ENCODE peak calls at places on chromosomes 4 and X, in five cellular contexts. F is GM23338, M is A549, W is OCI-LY7, D is suprapubic skin. A is an unnamed sample.

GRCh38 chr4:24799544-24800272 is 4.3 kb downstream of the SOD3 start:
- DNase-seq in F (peak), M (no peak), W (no peak), D (peak), A (no peak)

GRCh38 chr4:8780086-8780485 is 91.6 kb downstream of the HMX1 start:
- DNase-seq in F (no peak), M (no peak), W (no peak), D (no peak), A (no peak)

GRCh38 chr4:48904541-48905142 is 1.9 kb downstream of the OCIAD2 start:
- DNase-seq in F (no peak), M (no peak), W (no peak), D (no peak), A (no peak)

GRCh38 chr4:18185491-18185890 is 163.9 kb upstream of the LCORL start:
- DNase-seq in F (no peak), M (no peak), W (no peak), D (no peak), A (no peak)

GRCh38 chr4:78781925-78782324 is 5.8 kb downstream of the BMP2K start:
- DNase-seq in F (no peak), M (no peak), W (peak), D (no peak), A (no peak)

GRCh38 chr4:87662871-87663270 is 12.8 kb downstream of the DMP1 start:
- DNase-seq in F (no peak), M (no peak), W (no peak), D (no peak), A (no peak)

GRCh38 chr4:62913065-62913464 is 1496.2 kb downstream of the TECRL start:
- DNase-seq in F (no peak), M (no peak), W (no peak), D (no peak), A (no peak)

GRCh38 chr4:74447636-74448233 is 2.8 kb downstream of the AREG start:
- DNase-seq in F (no peak), M (no peak), W (no peak), D (no peak), A (no peak)

GRCh38 chr4:62930884-62931283 is 1478.4 kb downstream of the TECRL start:
- DNase-seq in F (no peak), M (no peak), W (no peak), D (no peak), A (no peak)

GRCh38 chr4:173503330-173504180 is 26.5 kb downstream of the HAND2 start:
- DNase-seq in F (peak), M (no peak), W (no peak), D (no peak), A (no peak)

GRCh38 chr4:185235480-185236154 is 26.2 kb downstream of the SNX25 start:
- DNase-seq in F (peak), M (peak), W (no peak), D (no peak), A (no peak)

GRCh38 chr4:163295138-163295537 is 37.3 kb downstream of the NPY1R start:
- DNase-seq in F (no peak), M (no peak), W (no peak), D (no peak), A (no peak)

GRCh38 chr4:30600246-30600645 is 119.9 kb upstream of the PCDH7 start:
- DNase-seq in F (peak), M (no peak), W (no peak), D (no peak), A (no peak)

GRCh38 chr4:154082760-154083530 is 294.1 kb upstream of the SFRP2 start:
- DNase-seq in F (peak), M (peak), W (peak), D (no peak), A (no peak)

GRCh38 chr4:92304073-92304472 is 307 bp downstream of the GRID2 start:
- DNase-seq in F (peak), M (no peak), W (no peak), D (no peak), A (no peak)

GRCh38 chr4:37383579-37384229 is 139.2 kb downstream of the NWD2 start:
- DNase-seq in F (peak), M (peak), W (peak), D (no peak), A (no peak)

GRCh38 chr4:23882976-23883531 is 6.8 kb downstream of the PPARGC1A start:
- DNase-seq in F (no peak), M (no peak), W (no peak), D (no peak), A (no peak)

GRCh38 chr4:189117426-189117825 is 823.2 kb upstream of the FRG1 start:
- DNase-seq in F (peak), M (no peak), W (no peak), D (no peak), A (no peak)

GRCh38 chr4:58163172-58163571 is 1053.0 kb upstream of the IGFBP7 start:
- DNase-seq in F (no peak), M (no peak), W (no peak), D (no peak), A (no peak)

GRCh38 chrX:39772057-39772832 is 325.5 kb downstream of the BCOR start:
- DNase-seq in F (peak), M (no peak), W (no peak), D (no peak), A (no peak)

GRCh38 chr4:8849266-8850073 is 22.2 kb downstream of the HMX1 start:
- DNase-seq in F (no peak), M (no peak), W (no peak), D (peak), A (no peak)

GRCh38 chr4:123510666-123511065 is 114.1 kb downstream of the SPRY1 start:
- DNase-seq in F (no peak), M (no peak), W (no peak), D (no peak), A (no peak)

GRCh38 chr4:177444911-177445736 is 2.9 kb upstream of the AGA start:
- DNase-seq in F (peak), M (no peak), W (no peak), D (no peak), A (no peak)

GRCh38 chr4:46390353-46391058 is 578 bp upstream of the GABRA2 start:
- DNase-seq in F (peak), M (no peak), W (no peak), D (no peak), A (no peak)
- H3K4me3 ChIP-seq in F (peak), M (peak), W (no peak), D (peak), A (no peak)

GRCh38 chr4:165439344-165439743 is 60.5 kb downstream of the CPE start:
- DNase-seq in F (no peak), M (no peak), W (no peak), D (no peak), A (no peak)
- TF ChIP-seq CTCF in F (no peak), M (no peak), W (no peak), D (no peak), A (no peak)

GRCh38 chr4:156146581-156146980 is 192.9 kb upstream of the CTSO start:
- DNase-seq in F (no peak), M (no peak), W (no peak), D (no peak), A (no peak)
- H3K27ac ChIP-seq in F (no peak), M (no peak), W (no peak), D (no peak), A (no peak)

DNA sequence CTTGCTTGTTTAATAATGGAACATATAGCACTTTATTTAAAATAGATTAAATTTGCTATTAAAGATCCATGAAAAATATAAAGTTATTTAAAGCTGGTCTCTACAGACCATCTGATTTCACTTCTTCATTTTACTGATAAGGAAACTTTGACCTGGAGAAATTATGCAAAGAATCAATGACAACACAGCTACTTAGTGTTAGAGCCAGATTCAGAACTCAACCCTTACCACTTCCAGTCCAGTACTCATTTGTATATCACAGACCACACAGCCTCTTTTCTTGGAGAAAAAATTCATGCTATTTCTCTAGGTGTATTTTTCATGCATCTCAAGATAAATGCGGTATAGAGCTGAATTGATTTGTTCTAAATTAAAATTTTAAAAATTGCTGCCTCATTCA is 34.0 kb downstream of the WDFY3 start:
- DNase-seq in F (no peak), M (no peak), W (no peak), D (no peak), A (no peak)
- H3K4me3 ChIP-seq in F (no peak), M (no peak), W (no peak), D (no peak), A (no peak)

DNA sequence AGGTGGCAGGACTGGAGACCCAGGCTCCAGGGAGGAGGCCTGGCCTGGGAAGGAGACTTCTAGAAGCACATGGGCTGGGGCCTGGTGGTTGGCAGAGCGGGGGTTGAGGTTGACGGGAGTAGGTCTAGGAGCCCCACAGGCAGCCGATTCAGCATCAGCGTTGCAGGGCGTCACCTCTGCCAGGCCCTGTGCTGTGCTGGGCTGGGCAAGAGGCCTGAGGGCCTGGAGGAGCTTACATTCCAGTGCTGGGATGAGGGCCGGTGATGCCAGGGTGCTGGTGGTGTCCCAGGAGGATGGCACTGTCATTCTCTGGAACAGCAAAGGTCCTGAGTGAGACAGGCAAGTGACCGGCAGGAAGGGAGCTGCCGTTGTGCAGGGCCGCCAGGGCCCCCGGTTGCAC is 76.6 kb downstream of the SORCS2 start:
- DNase-seq in F (no peak), M (no peak), W (no peak), D (no peak), A (no peak)
- TF ChIP-seq CTCF in F (no peak), M (no peak), W (no peak), D (no peak), A (no peak)

DNA sequence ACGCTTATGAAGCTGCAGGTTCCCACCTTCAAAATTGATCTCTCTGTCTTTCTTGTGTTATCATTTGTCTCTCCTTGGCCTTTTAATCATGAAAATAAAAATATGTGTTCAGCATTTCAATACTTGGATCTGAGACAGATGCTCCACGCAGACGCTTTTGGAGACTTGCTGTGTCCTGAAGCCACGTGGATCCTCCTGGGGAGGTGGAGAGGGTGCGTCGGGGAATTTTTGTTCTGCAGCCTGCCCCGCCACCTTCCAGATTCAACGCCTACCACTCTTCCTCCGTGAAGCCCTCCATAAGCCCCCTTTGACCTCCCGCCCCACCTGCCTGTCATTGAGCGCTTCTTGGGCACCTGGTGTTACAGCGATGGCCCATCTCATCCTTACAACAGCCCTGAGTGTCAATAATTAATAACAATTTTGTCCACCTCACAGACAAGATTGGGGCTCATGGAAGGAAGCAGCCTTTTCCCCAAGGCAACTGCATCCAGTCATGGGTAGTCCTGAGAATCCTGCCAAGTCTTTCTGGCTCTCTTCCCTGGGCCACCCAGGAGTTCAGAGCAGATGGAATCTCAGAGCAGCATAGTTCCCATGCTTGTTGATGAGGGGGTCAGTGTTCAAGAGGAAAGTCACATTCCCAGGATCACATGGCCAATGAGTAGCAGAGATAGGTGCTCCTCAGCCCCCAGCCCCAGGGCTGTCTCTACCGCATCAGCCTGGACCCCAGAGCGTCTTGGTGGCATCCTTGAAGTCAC is 172.6 kb upstream of the PSAPL1 start:
- DNase-seq in F (no peak), M (no peak), W (no peak), D (no peak), A (no peak)
- H3K27ac ChIP-seq in F (no peak), M (no peak), W (no peak), D (no peak), A (no peak)

DNA sequence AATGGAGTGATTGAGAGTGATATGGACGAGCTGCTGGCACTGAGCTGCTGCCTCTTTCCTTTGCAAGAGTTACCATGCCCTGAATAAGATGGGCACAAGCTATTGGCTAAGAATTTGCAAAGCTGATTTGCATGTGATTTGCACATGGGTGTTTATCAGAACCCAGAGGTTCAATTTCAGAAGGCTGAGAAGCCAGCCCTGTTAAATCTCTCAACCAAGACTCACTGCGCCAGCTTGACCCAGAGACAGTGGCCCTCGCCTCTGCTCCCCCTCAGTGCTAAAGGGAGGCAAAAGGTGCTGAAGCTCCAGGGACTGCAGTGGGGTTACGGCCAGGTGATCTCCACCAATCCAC is 701 bp downstream of the ARHGAP4 start:
- DNase-seq in F (no peak), M (no peak), W (peak), D (no peak), A (no peak)
- H3K4me3 ChIP-seq in F (peak), M (no peak), W (peak), D (peak), A (peak)

GRCh38 chr4:38990241-38990640 is 42.0 kb downstream of the TMEM156 start:
- DNase-seq in F (no peak), M (no peak), W (no peak), D (no peak), A (no peak)

GRCh38 chr4:38989487-38989886 is 42.7 kb downstream of the TMEM156 start:
- DNase-seq in F (no peak), M (no peak), W (no peak), D (no peak), A (no peak)

GRCh38 chr4:38994135-38994534 is 38.1 kb downstream of the TMEM156 start:
- DNase-seq in F (no peak), M (no peak), W (no peak), D (no peak), A (no peak)

DNA sequence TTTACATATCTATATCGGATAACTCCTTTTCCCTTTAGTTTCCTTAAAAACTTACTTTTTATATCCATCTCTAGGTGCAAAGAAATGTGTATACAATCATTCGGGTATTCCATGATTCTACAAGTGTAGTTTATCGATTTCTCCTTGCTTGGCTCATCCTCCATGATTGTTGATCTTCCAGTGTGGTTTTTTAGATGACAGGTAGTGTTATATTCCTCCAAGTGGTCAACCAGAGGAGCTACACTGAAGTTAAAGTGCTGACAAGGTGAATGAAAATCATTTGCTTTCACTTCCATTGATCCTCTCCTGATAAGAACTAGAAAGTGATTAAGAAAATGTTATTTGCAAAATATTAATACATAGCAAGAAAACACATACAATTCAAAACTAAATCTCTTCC is 38.5 kb downstream of the TMEM156 start:
- DNase-seq in F (peak), M (peak), W (no peak), D (no peak), A (no peak)
- TF ChIP-seq CTCF in F (no peak), M (no peak), W (peak), D (no peak), A (no peak)